ENCODE peak calls at places on chromosomes 13 and 19, in seven cellular contexts. One of them, this sample, is unnamed.

GRCh38 chr13:24396821-24397220 is 87.4 kb downstream of the C1QTNF9 start:
- DNase-seq in cardiac fibroblast: no peak
- DNase-seq in fibroblast of lung: no peak
- DNase-seq in neural progenitor cell: no peak
- DNase-seq in uterus: no peak
- DNase-seq in cardiac muscle cell: no peak
- DNase-seq in Peyer's patch: no peak
- DNase-seq in this sample: no peak

GRCh38 chr13:88586263-88586662 is 915.1 kb downstream of the SLITRK5 start:
- DNase-seq in cardiac fibroblast: no peak
- DNase-seq in fibroblast of lung: no peak
- DNase-seq in neural progenitor cell: no peak
- DNase-seq in uterus: no peak
- DNase-seq in cardiac muscle cell: no peak
- DNase-seq in Peyer's patch: no peak
- DNase-seq in this sample: no peak

GRCh38 chr13:64723735-64724134 is 2506.4 kb downstream of the PCDH9 start:
- DNase-seq in cardiac fibroblast: peak
- DNase-seq in fibroblast of lung: peak
- DNase-seq in neural progenitor cell: no peak
- DNase-seq in uterus: no peak
- DNase-seq in cardiac muscle cell: peak
- DNase-seq in Peyer's patch: no peak
- DNase-seq in this sample: no peak

GRCh38 chr13:62684359-62684758 is 1268.7 kb upstream of the PCDH20 start:
- DNase-seq in cardiac fibroblast: no peak
- DNase-seq in fibroblast of lung: no peak
- DNase-seq in neural progenitor cell: no peak
- DNase-seq in uterus: no peak
- DNase-seq in cardiac muscle cell: no peak
- DNase-seq in Peyer's patch: no peak
- DNase-seq in this sample: peak

GRCh38 chr13:110340812-110341444 is 33.8 kb downstream of the COL4A2 start:
- DNase-seq in cardiac fibroblast: peak
- DNase-seq in fibroblast of lung: peak
- DNase-seq in neural progenitor cell: no peak
- DNase-seq in uterus: peak
- DNase-seq in cardiac muscle cell: peak
- DNase-seq in Peyer's patch: peak
- DNase-seq in this sample: no peak

GRCh38 chr13:109666656-109667448 is 119.5 kb downstream of the IRS2 start:
- DNase-seq in cardiac fibroblast: peak
- DNase-seq in fibroblast of lung: no peak
- DNase-seq in neural progenitor cell: no peak
- DNase-seq in uterus: no peak
- DNase-seq in cardiac muscle cell: no peak
- DNase-seq in Peyer's patch: no peak
- DNase-seq in this sample: no peak

GRCh38 chr13:60397693-60398437 is 845 bp downstream of the TDRD3 start:
- DNase-seq in cardiac fibroblast: peak
- DNase-seq in fibroblast of lung: peak
- DNase-seq in neural progenitor cell: peak
- DNase-seq in uterus: peak
- DNase-seq in cardiac muscle cell: peak
- DNase-seq in Peyer's patch: peak
- DNase-seq in this sample: no peak

GRCh38 chr19:3784607-3785463 is 1.3 kb downstream of the MATK start:
- DNase-seq in cardiac fibroblast: no peak
- DNase-seq in fibroblast of lung: no peak
- DNase-seq in neural progenitor cell: peak
- DNase-seq in uterus: no peak
- DNase-seq in cardiac muscle cell: no peak
- DNase-seq in Peyer's patch: no peak
- DNase-seq in this sample: no peak

GRCh38 chr13:39930544-39931444 is 275.3 kb downstream of the COG6 start:
- DNase-seq in cardiac fibroblast: no peak
- DNase-seq in fibroblast of lung: no peak
- DNase-seq in neural progenitor cell: no peak
- DNase-seq in uterus: no peak
- DNase-seq in cardiac muscle cell: no peak
- DNase-seq in Peyer's patch: no peak
- DNase-seq in this sample: no peak

DNA sequence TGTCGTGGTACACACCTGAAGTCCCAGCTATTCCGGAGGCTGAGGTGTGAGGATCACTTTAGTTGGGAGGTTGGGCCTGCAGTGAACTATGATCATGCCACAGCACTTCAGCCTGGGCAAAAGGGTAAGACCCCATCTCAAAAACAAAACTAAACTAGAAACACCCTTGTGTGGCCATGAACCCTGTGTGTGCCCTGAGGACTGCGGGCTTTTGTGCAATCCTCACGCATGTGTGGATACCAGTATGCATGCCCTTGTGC is 1.1 kb upstream of the EGLN2 start:
- DNase-seq in cardiac fibroblast: no peak
- DNase-seq in fibroblast of lung: no peak
- DNase-seq in neural progenitor cell: no peak
- DNase-seq in uterus: no peak
- DNase-seq in cardiac muscle cell: no peak
- DNase-seq in Peyer's patch: no peak
- DNase-seq in this sample: no peak
- H3K4me3 ChIP-seq in cardiac fibroblast: peak
- H3K4me3 ChIP-seq in fibroblast of lung: peak
- H3K4me3 ChIP-seq in neural progenitor cell: peak
- H3K4me3 ChIP-seq in uterus: peak
- H3K4me3 ChIP-seq in cardiac muscle cell: no peak
- H3K4me3 ChIP-seq in Peyer's patch: peak
- H3K4me3 ChIP-seq in this sample: peak

GRCh38 chr19:18500376-18500775 is 21.5 kb downstream of the ELL start:
- DNase-seq in cardiac fibroblast: no peak
- DNase-seq in fibroblast of lung: no peak
- DNase-seq in neural progenitor cell: no peak
- DNase-seq in uterus: no peak
- DNase-seq in cardiac muscle cell: no peak
- DNase-seq in Peyer's patch: no peak
- DNase-seq in this sample: no peak
- H3K4me3 ChIP-seq in cardiac fibroblast: no peak
- H3K4me3 ChIP-seq in fibroblast of lung: no peak
- H3K4me3 ChIP-seq in neural progenitor cell: no peak
- H3K4me3 ChIP-seq in uterus: no peak
- H3K4me3 ChIP-seq in cardiac muscle cell: no peak
- H3K4me3 ChIP-seq in Peyer's patch: no peak
- H3K4me3 ChIP-seq in this sample: no peak

GRCh38 chr19:33569822-33570221 is 48.2 kb upstream of the PEPD start:
- DNase-seq in cardiac fibroblast: no peak
- DNase-seq in fibroblast of lung: no peak
- DNase-seq in neural progenitor cell: peak
- DNase-seq in uterus: no peak
- DNase-seq in cardiac muscle cell: no peak
- DNase-seq in Peyer's patch: no peak
- DNase-seq in this sample: no peak
- H3K4me3 ChIP-seq in cardiac fibroblast: no peak
- H3K4me3 ChIP-seq in fibroblast of lung: no peak
- H3K4me3 ChIP-seq in neural progenitor cell: peak
- H3K4me3 ChIP-seq in uterus: no peak
- H3K4me3 ChIP-seq in cardiac muscle cell: no peak
- H3K4me3 ChIP-seq in Peyer's patch: no peak
- H3K4me3 ChIP-seq in this sample: no peak

GRCh38 chr19:51594774-51595109 is 23.7 kb downstream of the ZNF175 start:
- DNase-seq in cardiac fibroblast: no peak
- DNase-seq in fibroblast of lung: no peak
- DNase-seq in neural progenitor cell: no peak
- DNase-seq in uterus: no peak
- DNase-seq in cardiac muscle cell: no peak
- DNase-seq in Peyer's patch: no peak
- DNase-seq in this sample: no peak
- H3K4me3 ChIP-seq in cardiac fibroblast: peak
- H3K4me3 ChIP-seq in fibroblast of lung: peak
- H3K4me3 ChIP-seq in neural progenitor cell: peak
- H3K4me3 ChIP-seq in uterus: peak
- H3K4me3 ChIP-seq in cardiac muscle cell: peak
- H3K4me3 ChIP-seq in Peyer's patch: peak
- H3K4me3 ChIP-seq in this sample: peak

GRCh38 chr19:58511353-58512208 is at the start of gene SLC27A5:
- DNase-seq in cardiac fibroblast: no peak
- DNase-seq in fibroblast of lung: no peak
- DNase-seq in neural progenitor cell: no peak
- DNase-seq in uterus: no peak
- DNase-seq in cardiac muscle cell: no peak
- DNase-seq in Peyer's patch: peak
- DNase-seq in this sample: no peak

GRCh38 chr19:58513213-58513693 is 1.5 kb upstream of the SLC27A5 start:
- DNase-seq in cardiac fibroblast: no peak
- DNase-seq in fibroblast of lung: no peak
- DNase-seq in neural progenitor cell: no peak
- DNase-seq in uterus: no peak
- DNase-seq in cardiac muscle cell: no peak
- DNase-seq in Peyer's patch: no peak
- DNase-seq in this sample: no peak

GRCh38 chr19:58515259-58515658 is 3.5 kb upstream of the SLC27A5 start:
- DNase-seq in cardiac fibroblast: no peak
- DNase-seq in fibroblast of lung: no peak
- DNase-seq in neural progenitor cell: no peak
- DNase-seq in uterus: no peak
- DNase-seq in cardiac muscle cell: no peak
- DNase-seq in Peyer's patch: no peak
- DNase-seq in this sample: no peak

GRCh38 chr19:58514564-58515020 is 2.8 kb upstream of the SLC27A5 start:
- DNase-seq in cardiac fibroblast: no peak
- DNase-seq in fibroblast of lung: no peak
- DNase-seq in neural progenitor cell: no peak
- DNase-seq in uterus: no peak
- DNase-seq in cardiac muscle cell: no peak
- DNase-seq in Peyer's patch: no peak
- DNase-seq in this sample: no peak

GRCh38 chr19:58513694-58514563 is 2.1 kb upstream of the SLC27A5 start:
- DNase-seq in cardiac fibroblast: peak
- DNase-seq in fibroblast of lung: peak
- DNase-seq in neural progenitor cell: peak
- DNase-seq in uterus: peak
- DNase-seq in cardiac muscle cell: peak
- DNase-seq in Peyer's patch: peak
- DNase-seq in this sample: peak
- H3K4me3 ChIP-seq in cardiac fibroblast: peak
- H3K4me3 ChIP-seq in fibroblast of lung: no peak
- H3K4me3 ChIP-seq in neural progenitor cell: peak
- H3K4me3 ChIP-seq in uterus: peak
- H3K4me3 ChIP-seq in cardiac muscle cell: peak
- H3K4me3 ChIP-seq in Peyer's patch: peak
- H3K4me3 ChIP-seq in this sample: peak

DNA sequence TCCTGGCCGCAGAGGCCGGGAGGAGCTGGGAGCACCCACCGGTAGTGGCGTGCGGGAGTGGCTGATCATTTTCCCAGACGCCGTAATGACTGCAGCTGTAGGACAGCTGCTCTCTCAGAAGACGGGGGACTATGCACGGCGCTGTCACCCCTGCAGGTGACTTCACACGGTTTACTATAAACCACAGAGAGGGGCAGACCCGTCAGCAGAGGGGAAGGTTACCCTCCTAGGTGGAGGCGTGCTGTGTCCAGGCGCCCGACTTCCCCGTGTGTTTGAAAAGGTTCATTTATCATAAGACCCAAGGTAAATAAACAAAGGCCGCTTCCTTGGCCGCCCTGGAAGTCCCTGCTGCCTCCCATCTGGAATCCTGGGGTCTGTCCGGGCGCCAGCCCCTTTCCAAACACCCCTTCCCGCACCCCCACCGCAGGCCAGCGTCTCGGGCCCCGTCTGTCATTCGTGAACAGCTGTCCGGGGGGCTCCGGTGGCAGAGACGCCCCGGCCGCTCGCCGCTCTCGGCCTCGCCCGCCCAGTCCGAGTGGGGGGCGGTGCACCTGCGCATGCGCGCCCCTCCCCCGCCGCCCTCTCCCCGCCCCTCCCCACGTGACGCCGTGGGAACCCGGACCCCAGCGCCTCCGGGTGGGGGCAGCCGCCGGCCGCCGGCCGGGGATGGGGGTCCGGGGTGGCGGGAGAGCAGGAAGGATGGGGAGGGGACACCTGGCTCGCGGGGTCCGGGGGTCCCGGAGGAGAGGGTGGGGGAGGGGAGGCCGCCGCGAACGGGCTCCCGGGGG is 915 bp downstream of the SHC2 start:
- DNase-seq in cardiac fibroblast: peak
- DNase-seq in fibroblast of lung: peak
- DNase-seq in neural progenitor cell: peak
- DNase-seq in uterus: peak
- DNase-seq in cardiac muscle cell: peak
- DNase-seq in Peyer's patch: peak
- DNase-seq in this sample: no peak
- H3K4me3 ChIP-seq in cardiac fibroblast: peak
- H3K4me3 ChIP-seq in fibroblast of lung: peak
- H3K4me3 ChIP-seq in neural progenitor cell: peak
- H3K4me3 ChIP-seq in uterus: peak
- H3K4me3 ChIP-seq in cardiac muscle cell: peak
- H3K4me3 ChIP-seq in Peyer's patch: peak
- H3K4me3 ChIP-seq in this sample: peak

GRCh38 chr13:31540316-31540715 is 199.0 kb upstream of the RXFP2 start:
- DNase-seq in cardiac fibroblast: peak
- DNase-seq in fibroblast of lung: no peak
- DNase-seq in neural progenitor cell: no peak
- DNase-seq in uterus: no peak
- DNase-seq in cardiac muscle cell: no peak
- DNase-seq in Peyer's patch: no peak
- DNase-seq in this sample: no peak

GRCh38 chr13:31543190-31543589 is 196.1 kb upstream of the RXFP2 start:
- DNase-seq in cardiac fibroblast: no peak
- DNase-seq in fibroblast of lung: no peak
- DNase-seq in neural progenitor cell: no peak
- DNase-seq in uterus: no peak
- DNase-seq in cardiac muscle cell: no peak
- DNase-seq in Peyer's patch: no peak
- DNase-seq in this sample: no peak

GRCh38 chr13:31545616-31546015 is 193.7 kb upstream of the RXFP2 start:
- DNase-seq in cardiac fibroblast: peak
- DNase-seq in fibroblast of lung: no peak
- DNase-seq in neural progenitor cell: no peak
- DNase-seq in uterus: no peak
- DNase-seq in cardiac muscle cell: no peak
- DNase-seq in Peyer's patch: no peak
- DNase-seq in this sample: no peak
- H3K4me3 ChIP-seq in cardiac fibroblast: no peak
- H3K4me3 ChIP-seq in fibroblast of lung: no peak
- H3K4me3 ChIP-seq in neural progenitor cell: no peak
- H3K4me3 ChIP-seq in uterus: no peak
- H3K4me3 ChIP-seq in cardiac muscle cell: no peak
- H3K4me3 ChIP-seq in Peyer's patch: no peak
- H3K4me3 ChIP-seq in this sample: no peak

GRCh38 chr13:96686286-96686685 is 308.0 kb downstream of the OXGR1 start:
- DNase-seq in cardiac fibroblast: no peak
- DNase-seq in fibroblast of lung: no peak
- DNase-seq in neural progenitor cell: no peak
- DNase-seq in uterus: no peak
- DNase-seq in cardiac muscle cell: no peak
- DNase-seq in Peyer's patch: no peak
- DNase-seq in this sample: no peak
- H3K4me3 ChIP-seq in cardiac fibroblast: no peak
- H3K4me3 ChIP-seq in fibroblast of lung: no peak
- H3K4me3 ChIP-seq in neural progenitor cell: no peak
- H3K4me3 ChIP-seq in uterus: no peak
- H3K4me3 ChIP-seq in cardiac muscle cell: no peak
- H3K4me3 ChIP-seq in Peyer's patch: no peak
- H3K4me3 ChIP-seq in this sample: no peak

DNA sequence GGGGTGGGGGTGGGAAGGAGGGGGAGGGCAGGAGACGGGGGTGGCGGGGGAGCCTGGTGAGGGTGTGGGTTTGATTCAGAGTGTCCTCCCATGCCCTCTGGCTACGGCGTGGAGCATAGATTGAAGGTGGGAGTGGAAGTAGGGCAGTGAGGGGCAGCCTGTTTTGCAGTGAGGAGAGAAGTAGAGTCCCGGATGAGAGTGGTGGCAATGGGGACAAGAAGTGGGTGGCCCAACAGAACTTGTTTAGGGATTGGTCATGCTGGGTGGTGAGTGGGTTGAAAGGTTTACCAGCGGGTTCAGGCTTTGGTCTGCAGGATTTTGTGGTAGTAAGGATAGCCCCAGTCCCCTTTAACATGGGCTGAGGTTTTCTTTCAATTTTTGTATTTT is 35.5 kb downstream of the SIPA1L3 start:
- DNase-seq in cardiac fibroblast: no peak
- DNase-seq in fibroblast of lung: no peak
- DNase-seq in neural progenitor cell: no peak
- DNase-seq in uterus: no peak
- DNase-seq in cardiac muscle cell: no peak
- DNase-seq in Peyer's patch: peak
- DNase-seq in this sample: no peak
- H3K4me3 ChIP-seq in cardiac fibroblast: no peak
- H3K4me3 ChIP-seq in fibroblast of lung: no peak
- H3K4me3 ChIP-seq in neural progenitor cell: no peak
- H3K4me3 ChIP-seq in uterus: no peak
- H3K4me3 ChIP-seq in cardiac muscle cell: no peak
- H3K4me3 ChIP-seq in Peyer's patch: no peak
- H3K4me3 ChIP-seq in this sample: no peak